ENCODE peak calls at places on chromosomes 6 and 20, in ten cellular contexts. One of them, this sample, is unnamed.

GRCh38 chr20:37734228-37734980 is 40.6 kb downstream of the CTNNBL1 start:
- DNase-seq in CD8-positive, alpha-beta memory T cell: no peak
- DNase-seq in RCC 7860: no peak
- DNase-seq in NCI-H2171 treated with DMSO at 0.1 percent for 48 hours: peak
- DNase-seq in caudate nucleus: no peak
- DNase-seq in stimulated activated CD4-positive, alpha-beta T cell treated with anti-CD3 and anti-CD28 coated beads, Interleukin-15, amount 100 ng/mL, for 48 hours: no peak
- DNase-seq in fibroblast of mammary gland: peak
- DNase-seq in progenitor cell of endocrine pancreas: no peak
- DNase-seq in EH: no peak
- DNase-seq in A172: peak
- DNase-seq in this sample: no peak

GRCh38 chr6:138509371-138509770 is 10.1 kb upstream of the NHSL1 start:
- DNase-seq in CD8-positive, alpha-beta memory T cell: no peak
- DNase-seq in caudate nucleus: no peak
- DNase-seq in NCI-H2171 treated with DMSO at 0.1 percent for 48 hours: peak
- DNase-seq in RCC 7860: peak
- DNase-seq in A172: peak
- DNase-seq in stimulated activated CD4-positive, alpha-beta T cell treated with anti-CD3 and anti-CD28 coated beads, Interleukin-15, amount 100 ng/mL, for 48 hours: no peak
- DNase-seq in fibroblast of mammary gland: peak
- DNase-seq in progenitor cell of endocrine pancreas: no peak
- DNase-seq in EH: peak
- DNase-seq in this sample: no peak

GRCh38 chr6:4661391-4661790 is 114.8 kb upstream of the CDYL start:
- DNase-seq in A172: no peak
- DNase-seq in caudate nucleus: no peak
- DNase-seq in NCI-H2171 treated with DMSO at 0.1 percent for 48 hours: no peak
- DNase-seq in stimulated activated CD4-positive, alpha-beta T cell treated with anti-CD3 and anti-CD28 coated beads, Interleukin-15, amount 100 ng/mL, for 48 hours: no peak
- DNase-seq in EH: no peak
- DNase-seq in fibroblast of mammary gland: no peak
- DNase-seq in RCC 7860: no peak
- DNase-seq in CD8-positive, alpha-beta memory T cell: no peak
- DNase-seq in progenitor cell of endocrine pancreas: no peak
- DNase-seq in this sample: no peak

GRCh38 chr20:37971561-37972127 is 61.6 kb downstream of the TTI1 start:
- DNase-seq in fibroblast of mammary gland: no peak
- DNase-seq in progenitor cell of endocrine pancreas: no peak
- DNase-seq in CD8-positive, alpha-beta memory T cell: no peak
- DNase-seq in A172: no peak
- DNase-seq in stimulated activated CD4-positive, alpha-beta T cell treated with anti-CD3 and anti-CD28 coated beads, Interleukin-15, amount 100 ng/mL, for 48 hours: no peak
- DNase-seq in EH: no peak
- DNase-seq in NCI-H2171 treated with DMSO at 0.1 percent for 48 hours: no peak
- DNase-seq in RCC 7860: no peak
- DNase-seq in caudate nucleus: no peak
- DNase-seq in this sample: no peak

GRCh38 chr6:19605624-19606023 is 231.5 kb upstream of the ID4 start:
- DNase-seq in NCI-H2171 treated with DMSO at 0.1 percent for 48 hours: peak
- DNase-seq in caudate nucleus: no peak
- DNase-seq in A172: no peak
- DNase-seq in progenitor cell of endocrine pancreas: no peak
- DNase-seq in fibroblast of mammary gland: no peak
- DNase-seq in EH: no peak
- DNase-seq in CD8-positive, alpha-beta memory T cell: no peak
- DNase-seq in stimulated activated CD4-positive, alpha-beta T cell treated with anti-CD3 and anti-CD28 coated beads, Interleukin-15, amount 100 ng/mL, for 48 hours: no peak
- DNase-seq in RCC 7860: no peak
- DNase-seq in this sample: no peak

GRCh38 chr6:34560366-34561226 is 4.5 kb upstream of the SPDEF start:
- DNase-seq in caudate nucleus: no peak
- DNase-seq in fibroblast of mammary gland: peak
- DNase-seq in A172: peak
- DNase-seq in stimulated activated CD4-positive, alpha-beta T cell treated with anti-CD3 and anti-CD28 coated beads, Interleukin-15, amount 100 ng/mL, for 48 hours: no peak
- DNase-seq in NCI-H2171 treated with DMSO at 0.1 percent for 48 hours: no peak
- DNase-seq in CD8-positive, alpha-beta memory T cell: no peak
- DNase-seq in EH: peak
- DNase-seq in RCC 7860: peak
- DNase-seq in progenitor cell of endocrine pancreas: no peak
- DNase-seq in this sample: peak

GRCh38 chr6:116055513-116055912 is 5.2 kb downstream of the FRK start:
- DNase-seq in CD8-positive, alpha-beta memory T cell: no peak
- DNase-seq in A172: no peak
- DNase-seq in caudate nucleus: no peak
- DNase-seq in fibroblast of mammary gland: no peak
- DNase-seq in NCI-H2171 treated with DMSO at 0.1 percent for 48 hours: no peak
- DNase-seq in EH: no peak
- DNase-seq in RCC 7860: no peak
- DNase-seq in progenitor cell of endocrine pancreas: no peak
- DNase-seq in stimulated activated CD4-positive, alpha-beta T cell treated with anti-CD3 and anti-CD28 coated beads, Interleukin-15, amount 100 ng/mL, for 48 hours: no peak
- DNase-seq in this sample: no peak

GRCh38 chr6:164169355-164169754 is 754.8 kb downstream of the QKI start:
- DNase-seq in NCI-H2171 treated with DMSO at 0.1 percent for 48 hours: peak
- DNase-seq in progenitor cell of endocrine pancreas: no peak
- DNase-seq in EH: no peak
- DNase-seq in RCC 7860: no peak
- DNase-seq in A172: no peak
- DNase-seq in CD8-positive, alpha-beta memory T cell: no peak
- DNase-seq in fibroblast of mammary gland: no peak
- DNase-seq in stimulated activated CD4-positive, alpha-beta T cell treated with anti-CD3 and anti-CD28 coated beads, Interleukin-15, amount 100 ng/mL, for 48 hours: no peak
- DNase-seq in caudate nucleus: no peak
- DNase-seq in this sample: no peak

GRCh38 chr20:38880952-38881735 is 45.1 kb upstream of the FAM83D start:
- DNase-seq in NCI-H2171 treated with DMSO at 0.1 percent for 48 hours: peak
- DNase-seq in progenitor cell of endocrine pancreas: no peak
- DNase-seq in EH: peak
- DNase-seq in caudate nucleus: no peak
- DNase-seq in stimulated activated CD4-positive, alpha-beta T cell treated with anti-CD3 and anti-CD28 coated beads, Interleukin-15, amount 100 ng/mL, for 48 hours: no peak
- DNase-seq in A172: peak
- DNase-seq in RCC 7860: no peak
- DNase-seq in fibroblast of mammary gland: no peak
- DNase-seq in CD8-positive, alpha-beta memory T cell: no peak
- DNase-seq in this sample: no peak

GRCh38 chr6:3628143-3628840 is 123.2 kb downstream of the PXDC1 start:
- DNase-seq in EH: peak
- DNase-seq in caudate nucleus: no peak
- DNase-seq in RCC 7860: no peak
- DNase-seq in fibroblast of mammary gland: no peak
- DNase-seq in progenitor cell of endocrine pancreas: no peak
- DNase-seq in NCI-H2171 treated with DMSO at 0.1 percent for 48 hours: no peak
- DNase-seq in A172: no peak
- DNase-seq in CD8-positive, alpha-beta memory T cell: no peak
- DNase-seq in stimulated activated CD4-positive, alpha-beta T cell treated with anti-CD3 and anti-CD28 coated beads, Interleukin-15, amount 100 ng/mL, for 48 hours: no peak
- DNase-seq in this sample: no peak

GRCh38 chr20:44180814-44181213 is 6.2 kb downstream of the JPH2 start:
- DNase-seq in fibroblast of mammary gland: no peak
- DNase-seq in RCC 7860: no peak
- DNase-seq in A172: no peak
- DNase-seq in CD8-positive, alpha-beta memory T cell: no peak
- DNase-seq in progenitor cell of endocrine pancreas: no peak
- DNase-seq in NCI-H2171 treated with DMSO at 0.1 percent for 48 hours: no peak
- DNase-seq in stimulated activated CD4-positive, alpha-beta T cell treated with anti-CD3 and anti-CD28 coated beads, Interleukin-15, amount 100 ng/mL, for 48 hours: no peak
- DNase-seq in EH: peak
- DNase-seq in caudate nucleus: no peak
- DNase-seq in this sample: no peak

GRCh38 chr20:58833921-58834320 is 16.8 kb downstream of the GNAS-AS1 start:
- DNase-seq in fibroblast of mammary gland: no peak
- DNase-seq in progenitor cell of endocrine pancreas: no peak
- DNase-seq in caudate nucleus: no peak
- DNase-seq in CD8-positive, alpha-beta memory T cell: no peak
- DNase-seq in stimulated activated CD4-positive, alpha-beta T cell treated with anti-CD3 and anti-CD28 coated beads, Interleukin-15, amount 100 ng/mL, for 48 hours: no peak
- DNase-seq in NCI-H2171 treated with DMSO at 0.1 percent for 48 hours: no peak
- DNase-seq in EH: no peak
- DNase-seq in A172: peak
- DNase-seq in RCC 7860: no peak
- DNase-seq in this sample: no peak

GRCh38 chr20:44115762-44116644 is 71.0 kb downstream of the JPH2 start:
- DNase-seq in stimulated activated CD4-positive, alpha-beta T cell treated with anti-CD3 and anti-CD28 coated beads, Interleukin-15, amount 100 ng/mL, for 48 hours: no peak
- DNase-seq in EH: no peak
- DNase-seq in progenitor cell of endocrine pancreas: no peak
- DNase-seq in A172: no peak
- DNase-seq in fibroblast of mammary gland: peak
- DNase-seq in NCI-H2171 treated with DMSO at 0.1 percent for 48 hours: no peak
- DNase-seq in RCC 7860: no peak
- DNase-seq in CD8-positive, alpha-beta memory T cell: no peak
- DNase-seq in caudate nucleus: no peak
- DNase-seq in this sample: no peak

GRCh38 chr6:2141644-2142290 is 103.6 kb downstream of the GMDS start:
- DNase-seq in A172: no peak
- DNase-seq in RCC 7860: no peak
- DNase-seq in caudate nucleus: no peak
- DNase-seq in stimulated activated CD4-positive, alpha-beta T cell treated with anti-CD3 and anti-CD28 coated beads, Interleukin-15, amount 100 ng/mL, for 48 hours: no peak
- DNase-seq in NCI-H2171 treated with DMSO at 0.1 percent for 48 hours: no peak
- DNase-seq in progenitor cell of endocrine pancreas: no peak
- DNase-seq in EH: no peak
- DNase-seq in fibroblast of mammary gland: no peak
- DNase-seq in CD8-positive, alpha-beta memory T cell: no peak
- DNase-seq in this sample: no peak

GRCh38 chr6:149328083-149328482 is 10.6 kb downstream of the TAB2 start:
- DNase-seq in CD8-positive, alpha-beta memory T cell: no peak
- DNase-seq in progenitor cell of endocrine pancreas: no peak
- DNase-seq in EH: no peak
- DNase-seq in RCC 7860: no peak
- DNase-seq in caudate nucleus: no peak
- DNase-seq in NCI-H2171 treated with DMSO at 0.1 percent for 48 hours: no peak
- DNase-seq in fibroblast of mammary gland: no peak
- DNase-seq in stimulated activated CD4-positive, alpha-beta T cell treated with anti-CD3 and anti-CD28 coated beads, Interleukin-15, amount 100 ng/mL, for 48 hours: no peak
- DNase-seq in A172: no peak
- DNase-seq in this sample: no peak

GRCh38 chr6:19444481-19444880 is 392.7 kb upstream of the ID4 start:
- DNase-seq in NCI-H2171 treated with DMSO at 0.1 percent for 48 hours: no peak
- DNase-seq in RCC 7860: no peak
- DNase-seq in CD8-positive, alpha-beta memory T cell: no peak
- DNase-seq in A172: peak
- DNase-seq in caudate nucleus: no peak
- DNase-seq in stimulated activated CD4-positive, alpha-beta T cell treated with anti-CD3 and anti-CD28 coated beads, Interleukin-15, amount 100 ng/mL, for 48 hours: no peak
- DNase-seq in progenitor cell of endocrine pancreas: no peak
- DNase-seq in fibroblast of mammary gland: peak
- DNase-seq in EH: peak
- DNase-seq in this sample: no peak

GRCh38 chr6:13733178-13733851 is 21.7 kb upstream of the RANBP9 start:
- DNase-seq in A172: peak
- DNase-seq in NCI-H2171 treated with DMSO at 0.1 percent for 48 hours: peak
- DNase-seq in stimulated activated CD4-positive, alpha-beta T cell treated with anti-CD3 and anti-CD28 coated beads, Interleukin-15, amount 100 ng/mL, for 48 hours: no peak
- DNase-seq in EH: peak
- DNase-seq in fibroblast of mammary gland: peak
- DNase-seq in progenitor cell of endocrine pancreas: no peak
- DNase-seq in caudate nucleus: no peak
- DNase-seq in CD8-positive, alpha-beta memory T cell: no peak
- DNase-seq in RCC 7860: no peak
- DNase-seq in this sample: peak

GRCh38 chr6:24910850-24911712 is 24.7 kb downstream of the RIPOR2 start:
- DNase-seq in stimulated activated CD4-positive, alpha-beta T cell treated with anti-CD3 and anti-CD28 coated beads, Interleukin-15, amount 100 ng/mL, for 48 hours: no peak
- DNase-seq in A172: no peak
- DNase-seq in CD8-positive, alpha-beta memory T cell: peak
- DNase-seq in fibroblast of mammary gland: peak
- DNase-seq in EH: peak
- DNase-seq in caudate nucleus: no peak
- DNase-seq in NCI-H2171 treated with DMSO at 0.1 percent for 48 hours: peak
- DNase-seq in progenitor cell of endocrine pancreas: peak
- DNase-seq in RCC 7860: no peak
- DNase-seq in this sample: no peak

GRCh38 chr20:48456361-48457184 is 371.2 kb downstream of the PREX1 start:
- DNase-seq in EH: no peak
- DNase-seq in NCI-H2171 treated with DMSO at 0.1 percent for 48 hours: peak
- DNase-seq in stimulated activated CD4-positive, alpha-beta T cell treated with anti-CD3 and anti-CD28 coated beads, Interleukin-15, amount 100 ng/mL, for 48 hours: no peak
- DNase-seq in fibroblast of mammary gland: no peak
- DNase-seq in A172: no peak
- DNase-seq in caudate nucleus: no peak
- DNase-seq in CD8-positive, alpha-beta memory T cell: no peak
- DNase-seq in RCC 7860: no peak
- DNase-seq in progenitor cell of endocrine pancreas: no peak
- DNase-seq in this sample: no peak

GRCh38 chr6:88251261-88251660 is 85.1 kb upstream of the CNR1 start:
- DNase-seq in caudate nucleus: no peak
- DNase-seq in NCI-H2171 treated with DMSO at 0.1 percent for 48 hours: peak
- DNase-seq in fibroblast of mammary gland: no peak
- DNase-seq in EH: no peak
- DNase-seq in RCC 7860: no peak
- DNase-seq in stimulated activated CD4-positive, alpha-beta T cell treated with anti-CD3 and anti-CD28 coated beads, Interleukin-15, amount 100 ng/mL, for 48 hours: no peak
- DNase-seq in progenitor cell of endocrine pancreas: no peak
- DNase-seq in A172: no peak
- DNase-seq in CD8-positive, alpha-beta memory T cell: no peak
- DNase-seq in this sample: no peak

GRCh38 chr20:53149652-53150205 is 177.6 kb downstream of the TSHZ2 start:
- DNase-seq in NCI-H2171 treated with DMSO at 0.1 percent for 48 hours: no peak
- DNase-seq in progenitor cell of endocrine pancreas: no peak
- DNase-seq in EH: no peak
- DNase-seq in CD8-positive, alpha-beta memory T cell: no peak
- DNase-seq in caudate nucleus: no peak
- DNase-seq in A172: no peak
- DNase-seq in fibroblast of mammary gland: no peak
- DNase-seq in stimulated activated CD4-positive, alpha-beta T cell treated with anti-CD3 and anti-CD28 coated beads, Interleukin-15, amount 100 ng/mL, for 48 hours: no peak
- DNase-seq in RCC 7860: no peak
- DNase-seq in this sample: no peak

This sample was measured in HFF-Myc.